ENCODE peak calls at places on chromosomes 5 and 9, in seven cellular contexts. M is MM.1S, W is fibroblast of lung, F is astrocyte, O is chondrocyte, Q is fibroblast of mammary gland, X is breast epithelium. H is an unnamed sample.

GRCh38 chr5:105619725-105620124 is 2051.0 kb downstream of the EFNA5 start:
- DNase-seq in M (no peak), W (no peak), F (no peak), O (no peak), Q (no peak), X (no peak), H (no peak)

GRCh38 chr5:9898319-9898718 is 268.2 kb upstream of the TAS2R1 start:
- DNase-seq in M (no peak), W (peak; percentile 47), F (peak; percentile 4), O (no peak), Q (peak; percentile 11), X (no peak), H (no peak)

GRCh38 chr5:148401604-148402003 is 17.8 kb downstream of the FBXO38 start:
- DNase-seq in M (no peak), W (peak; percentile 15), F (no peak), O (no peak), Q (peak; percentile 27), X (no peak), H (no peak)

GRCh38 chr5:50934343-50934742 is 267.9 kb downstream of the PARP8 start:
- DNase-seq in M (no peak), W (no peak), F (no peak), O (no peak), Q (no peak), X (no peak), H (no peak)

GRCh38 chr5:95715799-95716461 is 15.2 kb upstream of the RHOBTB3 start:
- DNase-seq in M (no peak), W (peak; percentile 77), F (peak; percentile 89), O (no peak), Q (peak; percentile 93), X (no peak), H (peak; percentile 15)

GRCh38 chr5:80920333-80920732 is 39.8 kb upstream of the RASGRF2 start:
- DNase-seq in M (no peak), W (no peak), F (no peak), O (no peak), Q (no peak), X (no peak), H (no peak)

GRCh38 chr5:157670662-157671591 is at the start of gene C5orf52:
- DNase-seq in M (no peak), W (peak; percentile 17), F (peak; percentile 25), O (no peak), Q (peak; percentile 40), X (no peak), H (peak; percentile 57)

GRCh38 chr5:160833806-160834205 is 18.2 kb downstream of the ATP10B start:
- DNase-seq in M (no peak), W (peak; percentile 1), F (no peak), O (no peak), Q (peak; percentile 48), X (no peak), H (no peak)

GRCh38 chr5:74766348-74766886 is 500 bp downstream of the GFM2 start:
- DNase-seq in M (peak; percentile 67), W (peak; percentile 73), F (peak; percentile 62), O (no peak), Q (peak; percentile 69), X (no peak), H (peak; percentile 72)

GRCh38 chr9:71620806-71621205 is 147.5 kb downstream of the CEMIP2 start:
- DNase-seq in M (no peak), W (no peak), F (no peak), O (no peak), Q (no peak), X (no peak), H (no peak)

GRCh38 chr5:58932057-58932594 is 349.3 kb downstream of the RAB3C start:
- DNase-seq in M (no peak), W (no peak), F (no peak), O (no peak), Q (no peak), X (no peak), H (no peak)

GRCh38 chr9:1005043-1005667 is 28.7 kb downstream of the DMRT3 start:
- DNase-seq in M (peak; percentile 86), W (peak; percentile 49), F (peak; percentile 21), O (no peak), Q (peak; percentile 61), X (no peak), H (peak; percentile 54)

GRCh38 chr5:98714710-98715109 is 58.8 kb upstream of the RGMB start:
- DNase-seq in M (no peak), W (peak; percentile 20), F (no peak), O (no peak), Q (no peak), X (no peak), H (no peak)

GRCh38 chr5:172870807-172871431 is 36.9 kb downstream of the ERGIC1 start:
- DNase-seq in M (no peak), W (no peak), F (no peak), O (no peak), Q (peak; percentile 87), X (no peak), H (no peak)

GRCh38 chr5:181160144-181160754 is 12.9 kb downstream of the OR2V2 start:
- DNase-seq in M (peak; percentile 66), W (peak; percentile 56), F (peak; percentile 43), O (no peak), Q (peak; percentile 82), X (peak; percentile 65), H (peak; percentile 78)

GRCh38 chr5:5220896-5221295 is 80.8 kb downstream of the ADAMTS16 start:
- DNase-seq in M (no peak), W (no peak), F (peak; percentile 17), O (no peak), Q (no peak), X (no peak), H (no peak)

GRCh38 chr9:34503406-34503805 is 19.4 kb downstream of the ENHO start:
- DNase-seq in M (no peak), W (no peak), F (no peak), O (no peak), Q (no peak), X (no peak), H (no peak)

GRCh38 chr9:34502471-34503335 is 20.1 kb downstream of the ENHO start:
- DNase-seq in M (no peak), W (no peak), F (no peak), O (no peak), Q (no peak), X (peak; percentile 42), H (no peak)

GRCh38 chr9:34501372-34501771 is 21.4 kb downstream of the ENHO start:
- DNase-seq in M (no peak), W (no peak), F (no peak), O (no peak), Q (no peak), X (no peak), H (no peak)

GRCh38 chr9:34500623-34501267 is 22.0 kb downstream of the ENHO start:
- DNase-seq in M (peak; percentile 56), W (peak; percentile 27), F (no peak), O (no peak), Q (peak; percentile 42), X (peak; percentile 23), H (peak; percentile 70)

DNA sequence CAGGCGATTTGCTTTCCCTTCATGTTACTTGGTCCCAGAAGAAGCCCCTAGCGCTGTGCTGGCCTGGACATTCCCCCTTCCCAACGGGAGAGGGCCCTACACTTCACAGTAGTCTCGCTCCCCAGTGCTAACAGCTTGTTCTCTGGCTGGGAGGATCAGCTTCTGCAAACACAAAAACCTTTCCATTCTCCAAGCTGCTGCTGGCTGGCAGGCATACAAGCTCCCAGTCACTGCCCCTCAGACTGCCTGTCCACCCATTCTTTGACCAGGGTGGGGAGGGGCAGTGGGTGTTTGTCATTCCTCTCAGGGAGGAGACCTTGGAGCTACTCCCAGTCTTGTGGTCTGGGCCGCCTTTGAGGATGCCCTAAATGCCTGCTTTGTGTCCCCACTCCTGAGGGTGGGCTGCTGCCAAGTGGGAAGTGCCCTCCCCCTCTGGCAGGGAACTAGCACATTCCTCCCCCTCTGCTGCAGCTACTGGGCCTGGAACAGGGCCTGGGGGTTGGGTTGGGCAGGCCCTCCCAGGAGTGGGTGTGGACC is 20.8 kb downstream of the ENHO start:
- DNase-seq in M (no peak), W (peak; percentile 64), F (peak; percentile 81), O (no peak), Q (peak; percentile 48), X (peak; percentile 86), H (no peak)
- TF ChIP-seq CTCF in M (no peak), W (no peak), F (peak; percentile 16), O (peak; percentile 64), Q (peak; percentile 36), X (no peak), H (no peak)

GRCh38 chr9:96219615-96220257 is 82.2 kb downstream of the HSD17B3 start:
- DNase-seq in M (no peak), W (no peak), F (no peak), O (no peak), Q (peak; percentile 61), X (no peak), H (peak; percentile 67)
- TF ChIP-seq CTCF in M (peak; percentile 41), W (no peak), F (peak; percentile 24), O (peak; percentile 66), Q (peak; percentile 57), X (peak; percentile 59), H (peak; percentile 64)

GRCh38 chr9:6051511-6051950 is 36.1 kb upstream of the RANBP6 start:
- DNase-seq in M (peak; percentile 23), W (no peak), F (no peak), O (no peak), Q (no peak), X (no peak), H (peak; percentile 43)

GRCh38 chr9:6049798-6050197 is 34.4 kb upstream of the RANBP6 start:
- DNase-seq in M (peak; percentile 83), W (no peak), F (no peak), O (no peak), Q (peak; percentile 25), X (no peak), H (peak; percentile 41)

GRCh38 chr9:6054280-6055099 is 39.1 kb upstream of the RANBP6 start:
- DNase-seq in M (peak; percentile 73), W (peak; percentile 73), F (peak; percentile 39), O (no peak), Q (peak; percentile 73), X (no peak), H (peak; percentile 26)

GRCh38 chr9:6052520-6052919 is 37.1 kb upstream of the RANBP6 start:
- DNase-seq in M (no peak), W (no peak), F (no peak), O (no peak), Q (no peak), X (no peak), H (no peak)

GRCh38 chr9:6055213-6055612 is 39.8 kb upstream of the RANBP6 start:
- DNase-seq in M (peak; percentile 80), W (peak; percentile 92), F (peak; percentile 80), O (no peak), Q (peak; percentile 96), X (peak; percentile 47), H (peak; percentile 29)
- TF ChIP-seq CTCF in M (peak; percentile 69), W (peak; percentile 62), F (peak; percentile 56), O (peak; percentile 71), Q (peak; percentile 71), X (peak; percentile 61), H (peak; percentile 57)

GRCh38 chr9:99818439-99818992 is 3.2 kb upstream of the NR4A3 start:
- DNase-seq in M (no peak), W (no peak), F (no peak), O (no peak), Q (no peak), X (no peak), H (no peak)

GRCh38 chr9:99821187-99822095 is at the start of gene NR4A3:
- DNase-seq in M (peak; percentile 67), W (peak; percentile 99), F (peak; percentile 97), O (peak; percentile 93), Q (peak; percentile 98), X (peak; percentile 94), H (peak; percentile 77)

GRCh38 chr9:99819484-99820329 is 2.0 kb upstream of the NR4A3 start:
- DNase-seq in M (peak; percentile 92), W (peak; percentile 97), F (peak; percentile 86), O (peak; percentile 95), Q (peak; percentile 95), X (peak; percentile 91), H (peak; percentile 89)

GRCh38 chr9:99820330-99821186 is 1.1 kb upstream of the NR4A3 start:
- DNase-seq in M (peak; percentile 39), W (peak; percentile 95), F (peak; percentile 80), O (no peak), Q (peak; percentile 95), X (peak; percentile 52), H (peak; percentile 52)

GRCh38 chr9:99819123-99819483 is 2.6 kb upstream of the NR4A3 start:
- DNase-seq in M (no peak), W (no peak), F (no peak), O (no peak), Q (peak; percentile 93), X (no peak), H (no peak)
- TF ChIP-seq CTCF in M (no peak), W (no peak), F (no peak), O (peak; percentile 22), Q (no peak), X (no peak), H (no peak)